ENCODE peak calls at places on chromosomes 2 and 18, in five cellular contexts. I, S, D, W and M are unnamed samples. For H3K4me1, the result is how much of the 10 kb centered on the place peaks cover.

GRCh38 chr2:234457421-234457820 is 39.5 kb downstream of the ARL4C start:
- DNase-seq in W (no peak), I (no peak), S (no peak), D (no peak), M (no peak)

GRCh38 chr2:17270894-17271293 is 247.3 kb downstream of the RAD51AP2 start:
- DNase-seq in I (no peak), S (no peak), W (no peak), D (no peak), M (no peak)

GRCh38 chr2:132793532-132793931 is 123.5 kb upstream of the LYPD1 start:
- DNase-seq in D (no peak), I (no peak), S (no peak), W (no peak), M (no peak)

GRCh38 chr2:171225302-171225980 is 64.7 kb upstream of the TLK1 start:
- DNase-seq in W (no peak), D (no peak), S (no peak), I (no peak), M (no peak)

GRCh38 chr2:164260506-164260905 is 360.8 kb downstream of the GRB14 start:
- DNase-seq in S (no peak), I (no peak), W (no peak), D (no peak), M (no peak)

GRCh38 chr2:218263817-218264611 is 3.2 kb downstream of the GPBAR1 start:
- DNase-seq in S (no peak), D (no peak), I (peak), W (no peak), M (no peak)

GRCh38 chr2:147433822-147434221 is 411.0 kb upstream of the ACVR2A start:
- DNase-seq in W (no peak), S (no peak), I (no peak), D (no peak), M (no peak)

GRCh38 chr2:234951386-234952269 is at the start of gene SH3BP4:
- DNase-seq in S (peak), I (no peak), W (peak), D (peak), M (peak)

GRCh38 chr18:6521804-6522418 is 107.2 kb upstream of the L3MBTL4 start:
- DNase-seq in W (no peak), S (no peak), I (no peak), D (no peak), M (no peak)

GRCh38 chr18:7616661-7617060 is 49.5 kb downstream of the PTPRM start:
- DNase-seq in I (no peak), W (no peak), D (peak), S (no peak), M (no peak)

GRCh38 chr2:98476192-98476868 is 31.7 kb downstream of the INPP4A start:
- DNase-seq in W (no peak), D (no peak), S (no peak), I (no peak), M (no peak)

GRCh38 chr2:191385416-191386160 is 140.4 kb downstream of the MYO1B start:
- DNase-seq in I (no peak), W (no peak), S (no peak), D (no peak), M (no peak)

GRCh38 chr2:234792566-234792965 is 159.3 kb upstream of the SH3BP4 start:
- DNase-seq in W (no peak), I (no peak), D (no peak), S (no peak), M (no peak)

GRCh38 chr2:133456971-133457370 is 111.3 kb downstream of the NCKAP5 start:
- DNase-seq in I (no peak), D (no peak), S (no peak), W (no peak), M (no peak)

GRCh38 chr2:62369549-62370164 is 136.3 kb downstream of the TMEM17 start:
- DNase-seq in I (no peak), S (no peak), W (no peak), D (no peak), M (no peak)

GRCh38 chr2:151111599-151112278 is 149.9 kb downstream of the RBM43 start:
- DNase-seq in W (no peak), I (no peak), D (no peak), S (no peak), M (no peak)

GRCh38 chr2:73776869-73777519 is 2.9 kb downstream of the DUSP11 start:
- DNase-seq in W (no peak), I (no peak), D (no peak), S (no peak), M (no peak)

DNA sequence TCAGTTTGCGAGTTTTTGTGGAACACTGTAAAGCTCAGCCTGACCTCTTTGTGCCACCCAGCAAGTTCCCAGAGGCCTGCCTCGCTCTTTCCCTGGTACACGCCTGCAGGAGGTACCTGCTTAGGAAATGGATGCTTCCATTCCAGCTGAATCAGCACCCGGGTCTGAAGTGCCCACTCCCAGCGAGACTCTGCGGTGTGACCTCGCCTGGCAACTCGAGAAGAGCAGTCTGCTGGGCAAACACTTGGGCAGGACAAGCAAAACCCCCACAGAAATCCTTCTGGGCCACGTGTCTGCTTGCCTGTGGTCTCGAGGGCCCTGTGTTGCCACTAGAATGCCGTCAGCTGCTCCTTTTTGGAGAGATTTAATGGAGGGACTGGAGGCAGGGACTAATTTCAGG is 127.6 kb downstream of the MAPK4 start:
- DNase-seq in S (no peak), I (no peak), W (no peak), D (no peak), M (no peak)
- H3K4me1 ChIP-seq in S (under half), I (under half), W (under half), D (under half), M (under half)

GRCh38 chr2:161488879-161489278 is 72.8 kb downstream of the TBR1 start:
- DNase-seq in S (no peak), I (no peak), D (no peak), W (no peak), M (no peak)

GRCh38 chr2:161488131-161488699 is 72.1 kb downstream of the TBR1 start:
- DNase-seq in I (no peak), S (no peak), D (no peak), W (no peak), M (no peak)

GRCh38 chr2:161484061-161484460 is 68.0 kb downstream of the TBR1 start:
- DNase-seq in W (no peak), S (no peak), I (no peak), D (no peak), M (no peak)

GRCh38 chr2:161481619-161482018 is 65.5 kb downstream of the TBR1 start:
- DNase-seq in I (no peak), D (no peak), S (no peak), W (no peak), M (no peak)

DNA sequence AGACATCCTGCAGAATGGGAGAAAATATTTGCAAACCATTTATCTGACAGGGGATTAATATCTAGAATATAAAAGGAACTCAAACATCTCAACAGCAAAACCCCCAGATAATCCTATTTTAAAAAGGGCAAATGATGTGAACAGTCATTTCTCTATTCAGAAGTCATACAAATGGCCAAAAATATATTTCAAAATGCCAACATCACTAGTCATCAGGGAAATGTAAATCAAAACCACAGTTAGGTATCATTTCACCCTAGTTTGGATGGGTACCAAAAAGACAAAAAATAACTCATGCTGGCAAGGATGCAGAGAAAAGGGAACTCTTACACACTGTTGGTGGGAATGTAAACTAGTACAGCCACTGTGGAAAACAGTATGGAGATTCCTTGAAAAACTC is 70.0 kb downstream of the TBR1 start:
- DNase-seq in D (no peak), S (no peak), W (no peak), I (no peak), M (no peak)
- H3K27ac ChIP-seq in D (no peak), S (no peak), W (no peak), I (no peak), M (no peak)

GRCh38 chr2:56240210-56240609 is 56.4 kb downstream of the CCDC85A start:
- DNase-seq in D (no peak), I (no peak), S (no peak), W (no peak), M (no peak)
- H3K4me1 ChIP-seq in D (under half), I (under half), S (under half), W (under half), M (under half)

GRCh38 chr2:216678813-216679657 is 16.3 kb downstream of the IGFBP5 start:
- DNase-seq in W (no peak), I (no peak), D (no peak), S (no peak), M (no peak)
- H3K27ac ChIP-seq in W (no peak), I (no peak), D (peak), S (no peak), M (peak)

GRCh38 chr2:120932472-120932871 is 196.8 kb downstream of the GLI2 start:
- DNase-seq in W (no peak), D (no peak), I (no peak), S (no peak), M (no peak)
- H3K4me1 ChIP-seq in W (half or more), D (under half), I (under half), S (under half), M (under half)

GRCh38 chr2:206160807-206161179 is 1.1 kb downstream of the EEF1B2 start:
- DNase-seq in S (no peak), I (no peak), D (no peak), W (no peak), M (no peak)
- H3K27ac ChIP-seq in S (peak), I (peak), D (peak), W (peak), M (peak)

DNA sequence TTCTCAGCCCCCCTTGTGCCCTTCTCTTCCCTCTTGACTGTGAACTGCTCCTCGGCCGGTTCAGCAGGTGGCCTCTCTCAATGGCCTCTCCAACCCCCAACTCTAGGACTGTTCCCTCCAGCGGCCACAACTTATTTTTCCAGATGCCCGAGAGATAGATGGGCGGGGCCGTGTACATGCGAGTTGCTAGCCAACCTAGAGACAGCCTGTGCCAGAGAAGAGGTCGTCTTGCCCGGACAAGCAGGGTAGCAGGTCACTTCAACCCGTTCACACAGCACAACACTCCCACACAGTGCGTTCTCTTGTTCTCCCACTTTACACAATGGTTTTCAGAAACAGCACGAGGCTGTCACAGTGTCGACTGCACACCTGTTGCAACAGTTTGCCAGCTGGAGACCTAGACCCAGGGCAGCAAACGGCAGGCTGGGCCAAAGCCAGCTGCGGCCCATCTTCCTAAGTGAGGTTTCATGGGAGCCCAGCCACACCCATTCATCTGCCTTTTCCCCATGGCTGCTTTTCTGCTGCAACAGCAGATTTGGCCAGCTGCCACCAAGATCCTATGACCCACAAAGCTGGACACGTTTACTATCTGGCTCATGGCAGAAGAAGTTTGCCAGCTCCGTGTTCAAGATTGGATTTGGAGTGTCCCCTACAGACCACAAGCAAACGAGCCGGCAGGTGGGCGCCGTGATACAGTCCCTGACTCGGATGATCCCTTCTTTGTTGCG is 7.3 kb upstream of the PRLH start:
- DNase-seq in S (no peak), I (peak), D (peak), W (no peak), M (peak)
- H3K4me1 ChIP-seq in S (under half), I (under half), D (under half), W (under half), M (under half)

GRCh38 chr2:237866119-237866621 is 6.7 kb downstream of the RAMP1 start:
- DNase-seq in W (no peak), S (no peak), I (no peak), D (no peak), M (no peak)

GRCh38 chr2:237864030-237864931 is 4.9 kb downstream of the RAMP1 start:
- DNase-seq in S (no peak), D (no peak), I (no peak), W (no peak), M (no peak)

GRCh38 chr2:237863659-237864029 is 4.2 kb downstream of the RAMP1 start:
- DNase-seq in W (no peak), I (no peak), D (no peak), S (no peak), M (no peak)

GRCh38 chr2:237865623-237866041 is 6.2 kb downstream of the RAMP1 start:
- DNase-seq in W (no peak), S (no peak), D (no peak), I (no peak), M (no peak)

GRCh38 chr2:237864940-237865622 is 5.7 kb downstream of the RAMP1 start:
- DNase-seq in S (no peak), D (no peak), W (no peak), I (no peak), M (no peak)
- H3K27ac ChIP-seq in S (no peak), D (peak), W (no peak), I (no peak), M (no peak)

DNA sequence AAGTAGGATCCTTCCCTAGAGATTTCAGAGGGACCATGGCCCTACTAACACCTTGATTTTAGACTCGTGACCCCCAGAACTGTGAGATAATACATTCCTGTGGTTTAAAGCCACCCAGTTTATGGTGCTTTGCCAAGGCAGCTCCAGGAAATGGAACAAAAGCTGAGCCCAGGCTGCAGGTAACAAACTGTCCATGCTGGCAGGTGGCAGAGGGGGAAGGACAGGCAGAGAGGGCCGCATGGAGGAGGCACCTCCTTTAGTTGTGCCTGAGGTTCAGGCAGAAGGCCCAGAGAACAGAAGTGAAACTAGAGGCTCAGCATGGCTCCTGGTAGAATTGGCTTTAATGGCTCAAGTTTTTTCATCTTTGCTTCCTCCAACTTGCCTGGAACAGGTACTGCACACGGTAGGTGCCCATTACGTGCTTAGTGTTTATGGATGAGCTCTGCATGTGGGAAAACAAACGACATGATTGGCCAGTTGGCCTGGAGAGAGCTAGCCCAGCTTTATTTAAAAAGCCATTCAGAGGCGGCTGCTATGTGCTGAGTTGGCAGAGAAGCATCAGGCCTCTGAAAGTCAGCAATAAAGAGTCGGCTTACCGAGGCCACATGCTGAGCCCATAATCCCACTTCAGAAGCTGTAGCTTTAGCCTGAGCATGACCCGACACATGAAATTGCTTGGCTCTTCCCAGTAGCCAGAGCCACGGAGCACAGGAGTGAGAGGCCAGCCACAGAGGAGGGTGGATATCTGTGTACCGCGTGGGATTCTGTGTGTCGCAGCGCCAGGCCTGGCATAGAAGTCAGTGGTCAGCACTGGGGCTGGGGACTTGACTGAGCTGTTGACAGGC is 36.5 kb downstream of the HS1BP3 start:
- DNase-seq in D (no peak), W (no peak), S (no peak), I (peak), M (no peak)
- H3K4me1 ChIP-seq in D (half or more), W (under half), S (under half), I (under half), M (half or more)

DNA sequence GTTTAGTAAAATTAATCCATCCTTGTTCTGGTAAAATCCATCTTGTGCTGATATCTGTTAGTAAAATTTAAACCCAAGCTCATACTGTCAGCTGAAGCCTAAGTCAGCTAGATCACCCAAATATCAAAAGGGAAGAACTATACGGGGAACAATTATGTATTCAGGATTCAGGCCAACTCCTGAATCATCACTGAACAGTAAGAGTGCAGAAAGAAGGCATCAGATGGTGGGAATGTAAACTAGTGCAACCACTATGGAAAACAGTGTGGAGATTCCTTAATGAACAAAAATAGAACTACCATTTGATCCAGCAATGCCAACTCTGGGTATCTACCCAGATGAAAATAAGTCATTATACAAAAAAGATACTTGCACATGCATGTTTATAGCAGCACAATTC is 81.8 kb downstream of the RAPGEF4 start:
- DNase-seq in W (no peak), S (no peak), I (no peak), D (no peak), M (no peak)
- H3K27ac ChIP-seq in W (no peak), S (no peak), I (no peak), D (no peak), M (no peak)